ENCODE peak calls at places on chromosomes 3 and 15, in seven cellular contexts. K is neural crest cell, T is colonic mucosa, Q is adrenal gland, M is osteocyte, X is sigmoid colon, V is fibroblast of lung. A is an unnamed sample.

GRCh38 chr3:13539285-13539625 is 9.7 kb upstream of the FBLN2 start:
- DNase-seq in V (peak; percentile 83), K (no peak), Q (no peak), M (no peak), X (no peak), T (no peak), A (no peak)

GRCh38 chr3:127884069-127884468 is 31.0 kb upstream of the KBTBD12 start:
- DNase-seq in V (no peak), Q (no peak), X (no peak), M (no peak), K (no peak), T (no peak), A (no peak)

GRCh38 chr3:69306239-69307185 is 79.4 kb downstream of the FRMD4B start:
- DNase-seq in T (peak; percentile 73), V (peak; percentile 77), K (peak; percentile 54), M (no peak), X (peak; percentile 90), Q (peak; percentile 89), A (peak; percentile 63)

GRCh38 chr3:100173931-100174330 is 59.6 kb upstream of the FILIP1L start:
- DNase-seq in T (no peak), K (no peak), X (no peak), V (no peak), Q (no peak), M (no peak), A (no peak)

GRCh38 chr15:90213818-90214204 is 12.7 kb downstream of the SEMA4B start:
- DNase-seq in M (no peak), X (no peak), T (no peak), V (no peak), K (no peak), Q (no peak), A (no peak)

GRCh38 chr15:31437686-31438085 is 111.1 kb downstream of the KLF13 start:
- DNase-seq in X (no peak), V (no peak), M (no peak), Q (no peak), K (no peak), T (no peak), A (peak; percentile 76)

GRCh38 chr15:75209289-75209676 is 7.6 kb downstream of the C15orf39 start:
- DNase-seq in M (no peak), Q (no peak), K (no peak), V (no peak), X (no peak), T (no peak), A (no peak)

GRCh38 chr15:91468861-91469260 is 368.8 kb downstream of the SV2B start:
- DNase-seq in Q (no peak), X (no peak), V (no peak), K (no peak), T (no peak), M (no peak), A (no peak)

GRCh38 chr15:67782592-67782991 is 42.7 kb upstream of the SKOR1 start:
- DNase-seq in K (no peak), Q (no peak), T (no peak), V (no peak), M (no peak), X (no peak), A (no peak)

GRCh38 chr3:172153335-172153861 is 114.0 kb downstream of the FNDC3B start:
- DNase-seq in V (peak; percentile 100), K (peak; percentile 36), Q (peak; percentile 98), M (peak; percentile 89), T (peak; percentile 86), X (peak; percentile 98), A (no peak)

GRCh38 chr3:63343674-63344073 is 65.6 kb downstream of the SYNPR start:
- DNase-seq in X (peak; percentile 89), K (no peak), T (peak; percentile 87), V (peak; percentile 99), Q (peak; percentile 94), M (no peak), A (no peak)

GRCh38 chr15:68346986-68347385 is 69.4 kb downstream of the FEM1B start:
- DNase-seq in T (no peak), K (no peak), X (no peak), M (no peak), Q (no peak), V (no peak), A (no peak)

GRCh38 chr3:27521179-27521871 is 37.1 kb upstream of the SLC4A7 start:
- DNase-seq in M (no peak), V (peak; percentile 91), T (no peak), Q (peak; percentile 75), K (no peak), X (peak; percentile 76), A (no peak)

GRCh38 chr15:75732809-75733451 is 20.3 kb upstream of the CSPG4 start:
- DNase-seq in M (peak; percentile 90), K (peak; percentile 89), Q (peak; percentile 88), V (peak; percentile 51), X (peak; percentile 89), T (peak; percentile 79), A (peak; percentile 68)

DNA sequence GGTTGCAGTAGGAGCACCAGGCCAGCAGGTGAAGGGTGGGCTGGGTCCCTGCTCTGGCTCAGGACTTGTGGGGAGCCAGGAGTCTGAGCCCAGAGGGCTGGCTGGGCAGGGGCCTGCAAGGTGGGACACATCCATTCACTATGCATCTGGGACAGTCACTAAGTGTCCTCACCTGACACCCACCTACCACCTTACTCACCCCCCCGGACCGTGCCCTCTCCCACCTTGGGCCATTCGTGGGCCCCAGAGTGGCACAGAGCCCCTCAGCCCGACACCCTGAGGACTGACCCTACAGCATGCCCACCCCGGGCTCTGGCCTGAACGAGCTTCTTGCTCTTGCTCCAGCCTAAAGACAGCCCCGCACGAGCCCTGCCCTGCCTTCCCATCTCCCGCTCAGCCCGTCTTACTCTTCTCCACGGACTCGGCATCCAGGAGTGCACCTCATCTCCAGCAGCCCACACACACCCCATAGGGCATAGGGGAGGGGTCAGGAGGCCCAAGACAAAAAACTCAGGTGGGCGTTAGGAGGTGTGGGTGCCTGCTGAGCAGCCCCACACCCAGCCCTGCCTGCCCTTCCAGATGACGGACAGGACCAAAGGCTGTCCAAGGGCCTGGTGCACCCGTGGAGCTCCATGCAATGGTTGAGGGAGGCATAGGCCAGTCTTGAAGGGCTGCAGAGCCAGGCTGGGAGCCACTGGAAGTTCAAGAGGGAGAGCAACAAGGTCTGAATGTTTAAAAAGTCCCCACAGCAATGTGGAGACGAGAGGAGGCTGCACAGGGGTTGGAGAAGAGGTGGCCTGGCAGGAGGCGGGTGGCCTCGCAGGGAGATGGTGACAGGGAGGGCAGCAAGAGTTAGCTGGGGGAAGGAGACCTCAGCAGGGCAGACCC is 27.0 kb downstream of the PTH1R start:
- DNase-seq in X (peak; percentile 62), V (no peak), K (no peak), Q (no peak), M (no peak), T (no peak), A (no peak)
- TF ChIP-seq CTCF in X (no peak), V (no peak), K (no peak), Q (no peak), M (no peak), T (no peak), A (no peak)

GRCh38 chr3:160159806-160160205 is 65.4 kb upstream of the C3orf80 start:
- DNase-seq in K (no peak), V (no peak), T (no peak), Q (no peak), M (no peak), X (no peak), A (no peak)

GRCh38 chr3:160159346-160159745 is 65.9 kb upstream of the C3orf80 start:
- DNase-seq in T (no peak), K (no peak), Q (no peak), X (no peak), V (no peak), M (no peak), A (no peak)

GRCh38 chr3:160168290-160168689 is 56.9 kb upstream of the C3orf80 start:
- DNase-seq in V (no peak), T (no peak), Q (no peak), K (no peak), X (no peak), M (no peak), A (no peak)

GRCh38 chr3:160162440-160162839 is 62.8 kb upstream of the C3orf80 start:
- DNase-seq in K (peak; percentile 55), X (no peak), V (peak; percentile 48), M (no peak), T (no peak), Q (no peak), A (no peak)

DNA sequence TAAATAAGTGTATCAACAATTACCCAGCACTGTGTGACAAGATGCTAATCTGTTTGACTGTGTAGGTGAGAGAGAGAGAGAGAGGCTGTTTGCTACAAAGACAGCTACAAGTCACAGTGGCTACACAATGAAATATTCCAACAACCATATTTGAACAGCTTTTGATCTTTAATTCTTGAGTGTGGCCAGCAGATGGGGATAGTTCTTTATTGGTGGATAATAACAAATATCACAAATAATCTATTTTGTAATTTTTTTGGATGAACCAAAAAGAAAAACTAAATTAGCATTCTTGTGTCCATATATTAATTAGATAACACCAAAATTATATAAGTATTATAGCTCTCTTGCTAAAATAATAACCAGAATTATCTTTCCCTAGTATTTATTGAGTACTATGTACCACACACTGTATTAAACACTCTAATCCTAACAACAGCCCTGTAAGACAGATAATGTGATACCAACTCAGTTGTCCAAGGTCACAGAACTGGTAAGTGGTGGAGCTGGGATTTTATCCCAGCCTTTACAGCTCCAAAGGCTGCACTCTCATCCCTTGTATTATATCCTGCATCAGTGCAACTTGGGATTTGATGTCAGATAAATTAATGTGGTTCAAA is 61.9 kb upstream of the C3orf80 start:
- DNase-seq in T (no peak), K (no peak), M (no peak), X (no peak), V (no peak), Q (no peak), A (no peak)
- TF ChIP-seq CTCF in T (peak; percentile 34), K (peak; percentile 66), M (peak; percentile 65), X (peak; percentile 47), V (no peak), Q (peak; percentile 58), A (peak; percentile 4)

DNA sequence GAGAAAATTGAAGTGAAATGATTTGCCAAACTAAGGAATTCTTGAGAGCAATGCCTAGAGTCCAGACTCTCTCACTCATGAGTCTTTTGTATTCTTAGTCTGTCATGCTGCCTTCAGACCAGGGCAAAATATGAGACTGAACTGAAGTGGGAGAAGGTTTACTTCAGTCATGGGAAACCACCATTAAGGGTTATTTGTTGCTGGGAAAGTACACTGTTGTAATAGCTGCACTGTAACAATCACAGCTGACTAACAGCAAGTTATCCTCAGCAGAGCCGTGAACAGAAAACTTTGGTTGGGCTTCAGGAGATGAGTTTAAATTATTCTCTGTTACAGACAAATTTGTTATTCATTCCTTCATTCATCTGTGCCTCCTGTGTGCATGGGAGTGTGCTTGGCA is 258.5 kb downstream of the ROBO2 start:
- DNase-seq in K (no peak), X (no peak), M (no peak), Q (no peak), T (no peak), V (no peak), A (no peak)
- TF ChIP-seq CTCF in K (no peak), X (no peak), M (no peak), Q (no peak), T (no peak), V (no peak), A (no peak)

GRCh38 chr3:141150931-141151330 is 80.7 kb upstream of the PXYLP1 start:
- DNase-seq in X (no peak), T (no peak), K (no peak), M (no peak), V (no peak), Q (no peak), A (no peak)
- TF ChIP-seq CTCF in X (no peak), T (no peak), K (no peak), M (no peak), V (no peak), Q (no peak), A (no peak)

A was measured in GM20000.